ENCODE peak calls at places on chromosomes 11 and 22, in four cellular contexts. One of them, this sample, is unnamed.

GRCh38 chr11:86500500-86501170 is 125.9 kb downstream of the CCDC81 start:
- DNase-seq in AG10803: no peak
- DNase-seq in SK-N-SH: no peak
- DNase-seq in tibial nerve: no peak
- DNase-seq in this sample: no peak

GRCh38 chr22:19648419-19648929 is 65.8 kb upstream of the SEPTIN5 start:
- DNase-seq in tibial nerve: no peak
- DNase-seq in SK-N-SH: no peak
- DNase-seq in AG10803: no peak
- DNase-seq in this sample: no peak

GRCh38 chr22:48417143-48418070 is 1410.3 kb downstream of the BRD1 start:
- DNase-seq in SK-N-SH: no peak
- DNase-seq in tibial nerve: no peak
- DNase-seq in AG10803: no peak
- DNase-seq in this sample: no peak

GRCh38 chr11:1194231-1194976 is 28.5 kb upstream of the MUC5B start:
- DNase-seq in AG10803: no peak
- DNase-seq in SK-N-SH: peak
- DNase-seq in tibial nerve: no peak
- DNase-seq in this sample: no peak

GRCh38 chr22:17742528-17742902 is 31.8 kb downstream of the BID start:
- DNase-seq in AG10803: peak
- DNase-seq in tibial nerve: peak
- DNase-seq in SK-N-SH: peak
- DNase-seq in this sample: peak

GRCh38 chr11:117820071-117820470 is 4.5 kb downstream of the FXYD2 start:
- DNase-seq in AG10803: no peak
- DNase-seq in SK-N-SH: no peak
- DNase-seq in tibial nerve: no peak
- DNase-seq in this sample: no peak

GRCh38 chr11:64788321-64789215 is 10.2 kb upstream of the SF1 start:
- DNase-seq in tibial nerve: no peak
- DNase-seq in SK-N-SH: no peak
- DNase-seq in AG10803: no peak
- DNase-seq in this sample: no peak

GRCh38 chr11:1920128-1920908 is 815 bp downstream of the TNNT3 start:
- DNase-seq in AG10803: no peak
- DNase-seq in tibial nerve: no peak
- DNase-seq in SK-N-SH: peak
- DNase-seq in this sample: no peak

GRCh38 chr11:121596195-121597145 is 143.7 kb upstream of the SORL1-AS1 start:
- DNase-seq in tibial nerve: no peak
- DNase-seq in AG10803: peak
- DNase-seq in SK-N-SH: no peak
- DNase-seq in this sample: no peak

GRCh38 chr11:37712246-37712645 is 1114.2 kb upstream of the RAG2 start:
- DNase-seq in SK-N-SH: peak
- DNase-seq in AG10803: no peak
- DNase-seq in tibial nerve: no peak
- DNase-seq in this sample: peak

GRCh38 chr22:37233751-37234631 is 10.1 kb downstream of the RAC2 start:
- DNase-seq in SK-N-SH: peak
- DNase-seq in AG10803: no peak
- DNase-seq in tibial nerve: no peak
- DNase-seq in this sample: no peak

GRCh38 chr22:22721681-22722309 is 77.4 kb downstream of the GGTLC2 start:
- DNase-seq in AG10803: peak
- DNase-seq in tibial nerve: no peak
- DNase-seq in SK-N-SH: no peak
- DNase-seq in this sample: no peak

GRCh38 chr11:209275-210121 is 2.0 kb downstream of the RIC8A start:
- DNase-seq in tibial nerve: no peak
- DNase-seq in AG10803: peak
- DNase-seq in SK-N-SH: no peak
- DNase-seq in this sample: no peak

GRCh38 chr11:126172596-126173038 is 38.8 kb downstream of the RPUSD4 start:
- DNase-seq in SK-N-SH: no peak
- DNase-seq in tibial nerve: peak
- DNase-seq in AG10803: peak
- DNase-seq in this sample: no peak

GRCh38 chr11:9738126-9738525 is 74.2 kb downstream of the SWAP70 start:
- DNase-seq in SK-N-SH: no peak
- DNase-seq in AG10803: no peak
- DNase-seq in tibial nerve: no peak
- DNase-seq in this sample: no peak

GRCh38 chr11:46390331-46391171 is 1.0 kb downstream of the CHRM4 start:
- DNase-seq in AG10803: no peak
- DNase-seq in SK-N-SH: peak
- DNase-seq in tibial nerve: no peak
- DNase-seq in this sample: no peak

GRCh38 chr22:39927544-39927943 is 26.7 kb downstream of the GRAP2 start:
- DNase-seq in SK-N-SH: no peak
- DNase-seq in tibial nerve: no peak
- DNase-seq in AG10803: no peak
- DNase-seq in this sample: no peak
- TF ChIP-seq CTCF in SK-N-SH: no peak
- TF ChIP-seq CTCF in tibial nerve: no peak
- TF ChIP-seq CTCF in AG10803: no peak
- TF ChIP-seq CTCF in this sample: peak

GRCh38 chr22:30196141-30196866 is 50.3 kb downstream of the LIF start:
- DNase-seq in tibial nerve: peak
- DNase-seq in AG10803: peak
- DNase-seq in SK-N-SH: no peak
- DNase-seq in this sample: no peak
- H3K4me3 ChIP-seq in tibial nerve: no peak
- H3K4me3 ChIP-seq in AG10803: peak
- H3K4me3 ChIP-seq in SK-N-SH: peak
- H3K4me3 ChIP-seq in this sample: no peak

GRCh38 chr22:45309422-45310227 is at the start of gene FAM118A:
- DNase-seq in AG10803: peak
- DNase-seq in SK-N-SH: peak
- DNase-seq in tibial nerve: peak
- DNase-seq in this sample: peak
- TF ChIP-seq CTCF in AG10803: no peak
- TF ChIP-seq CTCF in SK-N-SH: no peak
- TF ChIP-seq CTCF in tibial nerve: peak
- TF ChIP-seq CTCF in this sample: peak

DNA sequence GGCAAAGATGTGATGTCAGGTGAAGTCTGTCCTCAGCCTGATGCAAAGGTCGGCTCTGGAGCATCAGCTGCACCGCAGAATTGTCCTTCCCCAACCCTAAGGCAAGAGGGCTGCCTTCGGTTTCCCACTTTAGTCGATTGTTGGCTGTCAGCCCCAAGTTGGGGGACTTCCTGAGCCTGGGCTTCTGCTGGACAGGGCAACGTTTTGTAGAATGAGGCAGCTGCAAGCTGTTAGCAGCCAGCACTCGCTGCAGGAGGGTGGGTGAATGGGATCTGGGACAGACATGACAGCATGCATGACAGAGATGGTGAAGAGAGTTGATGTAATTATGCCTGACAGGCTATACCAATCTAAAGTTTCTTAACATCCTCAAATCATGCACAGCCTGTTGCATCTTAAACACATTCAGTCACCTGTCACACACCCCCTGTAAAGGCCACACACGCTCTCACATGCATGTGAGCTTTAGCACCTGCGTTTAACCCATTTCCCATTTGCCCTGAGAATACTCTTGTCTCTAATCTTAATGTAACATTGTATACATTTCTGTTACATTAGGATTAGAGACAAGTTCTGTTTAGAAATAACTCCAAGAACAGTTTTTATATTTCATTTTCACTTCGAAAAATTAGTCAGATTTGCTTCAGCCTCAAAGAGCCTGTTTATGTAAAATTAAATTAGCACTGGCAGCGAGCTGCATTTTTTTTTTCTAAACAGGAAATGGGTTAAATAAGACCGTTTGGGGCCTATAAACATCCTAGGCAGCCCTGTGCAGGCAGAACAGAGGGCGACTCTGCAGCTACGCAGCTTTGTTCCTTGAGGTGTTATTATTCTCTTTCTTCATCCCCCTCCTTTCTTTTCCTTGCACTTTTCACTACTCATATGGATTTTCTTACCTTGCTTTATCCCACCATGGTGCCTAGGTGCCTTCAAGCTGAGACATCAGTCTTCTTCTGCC is 49.0 kb downstream of the CWC15 start:
- DNase-seq in AG10803: no peak
- DNase-seq in tibial nerve: no peak
- DNase-seq in SK-N-SH: peak
- DNase-seq in this sample: peak
- H3K4me3 ChIP-seq in AG10803: no peak
- H3K4me3 ChIP-seq in tibial nerve: no peak
- H3K4me3 ChIP-seq in SK-N-SH: no peak
- H3K4me3 ChIP-seq in this sample: no peak

DNA sequence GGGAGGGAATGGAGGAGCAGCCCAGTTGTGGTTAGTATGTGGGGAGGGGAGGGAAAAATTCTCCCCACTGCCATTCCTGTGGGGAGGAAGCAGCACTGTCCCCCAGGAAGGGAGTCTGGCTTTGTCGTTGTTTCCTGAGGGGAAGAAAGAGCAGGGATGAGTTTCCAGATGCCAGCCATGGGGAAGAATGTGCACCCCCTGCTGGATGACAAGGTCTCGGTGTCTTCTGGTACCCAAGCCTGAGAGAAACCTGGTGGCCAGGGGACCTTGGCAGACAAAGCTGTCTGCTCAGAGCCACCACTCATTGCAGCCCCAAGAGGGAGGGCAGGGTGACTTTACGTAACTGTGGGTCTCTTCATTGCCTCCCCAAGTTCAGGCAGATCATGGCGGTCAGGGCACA is 81.3 kb upstream of the CD82 start:
- DNase-seq in AG10803: peak
- DNase-seq in tibial nerve: no peak
- DNase-seq in SK-N-SH: peak
- DNase-seq in this sample: peak
- TF ChIP-seq CTCF in AG10803: peak
- TF ChIP-seq CTCF in tibial nerve: no peak
- TF ChIP-seq CTCF in SK-N-SH: peak
- TF ChIP-seq CTCF in this sample: peak

GRCh38 chr11:63761173-63761572 is 7.4 kb downstream of the ZFTA start:
- DNase-seq in tibial nerve: no peak
- DNase-seq in AG10803: no peak
- DNase-seq in SK-N-SH: no peak
- DNase-seq in this sample: no peak

GRCh38 chr11:63764201-63764711 is 4.3 kb downstream of the ZFTA start:
- DNase-seq in tibial nerve: no peak
- DNase-seq in AG10803: no peak
- DNase-seq in SK-N-SH: peak
- DNase-seq in this sample: no peak

GRCh38 chr11:63761870-63762661 is 6.5 kb downstream of the ZFTA start:
- DNase-seq in AG10803: no peak
- DNase-seq in SK-N-SH: peak
- DNase-seq in tibial nerve: no peak
- DNase-seq in this sample: no peak

GRCh38 chr11:63763506-63764200 is 4.9 kb downstream of the ZFTA start:
- DNase-seq in SK-N-SH: peak
- DNase-seq in AG10803: no peak
- DNase-seq in tibial nerve: no peak
- DNase-seq in this sample: no peak

DNA sequence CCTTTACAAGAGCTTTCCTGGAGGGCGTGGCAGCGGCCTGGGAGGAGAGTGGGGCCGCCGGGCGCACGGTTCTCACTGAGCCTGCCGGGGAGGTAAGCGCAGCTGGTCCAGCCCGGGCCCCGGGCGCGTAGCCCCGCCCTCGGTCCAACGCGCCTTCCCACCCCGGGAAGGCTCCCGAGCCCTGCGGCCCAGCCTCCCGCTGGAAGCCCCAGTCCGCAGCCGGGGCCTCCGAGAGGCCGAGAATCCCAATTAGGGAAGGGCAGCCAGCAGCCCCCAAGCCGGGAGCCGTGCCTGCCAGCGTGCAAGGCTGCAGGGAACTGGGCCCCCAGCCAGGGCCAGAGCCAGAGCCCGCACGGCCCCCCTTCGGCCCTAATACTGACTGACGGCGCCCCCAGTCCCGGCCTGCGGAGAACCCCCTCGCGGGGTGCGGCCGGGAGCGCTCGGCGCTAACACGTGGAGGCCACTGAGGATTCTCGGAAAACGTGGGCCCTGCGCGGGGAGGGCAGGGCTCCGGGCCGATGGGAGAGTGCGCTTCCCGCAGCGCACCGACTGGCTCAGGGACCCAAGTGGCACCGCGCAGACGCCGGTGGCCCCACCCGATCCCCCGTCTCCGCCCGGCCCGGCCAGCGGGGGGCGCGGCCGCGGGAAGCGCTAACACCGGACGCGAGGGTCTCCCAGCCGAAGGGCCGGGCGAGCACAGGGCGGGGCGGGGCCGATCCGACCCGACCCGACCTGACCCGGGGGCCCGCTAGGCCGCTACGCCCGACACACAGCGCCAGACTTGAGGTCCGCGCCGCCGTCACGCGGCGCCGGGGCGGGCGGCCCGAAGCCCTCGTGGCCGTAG is 5.7 kb downstream of the ZFTA start:
- DNase-seq in SK-N-SH: peak
- DNase-seq in AG10803: no peak
- DNase-seq in tibial nerve: no peak
- DNase-seq in this sample: peak
- H3K4me3 ChIP-seq in SK-N-SH: no peak
- H3K4me3 ChIP-seq in AG10803: no peak
- H3K4me3 ChIP-seq in tibial nerve: peak
- H3K4me3 ChIP-seq in this sample: peak

This sample was measured in BE2C.